ENCODE peak calls at places on chromosome 16, in ten cellular contexts. One of them, this sample, is unnamed.

GRCh38 chr16:56815721-56816120 is 49.3 kb upstream of the SLC12A3 start:
- DNase-seq in stomach: no peak
- DNase-seq in WERI-Rb-1: no peak
- DNase-seq in SK-N-SH: no peak
- DNase-seq in lower leg skin: no peak
- DNase-seq in ascending aorta: no peak
- DNase-seq in foreskin fibroblast: no peak
- DNase-seq in gastrocnemius medialis: no peak
- DNase-seq in cardiac fibroblast: no peak
- DNase-seq in body of pancreas: no peak
- DNase-seq in this sample: no peak

GRCh38 chr16:86126891-86127290 is 227.9 kb downstream of the IRF8 start:
- DNase-seq in WERI-Rb-1: no peak
- DNase-seq in SK-N-SH: no peak
- DNase-seq in ascending aorta: no peak
- DNase-seq in cardiac fibroblast: no peak
- DNase-seq in body of pancreas: no peak
- DNase-seq in lower leg skin: peak
- DNase-seq in gastrocnemius medialis: no peak
- DNase-seq in stomach: no peak
- DNase-seq in foreskin fibroblast: no peak
- DNase-seq in this sample: no peak

GRCh38 chr16:12758670-12759558 is 44.8 kb downstream of the CPPED1 start:
- DNase-seq in cardiac fibroblast: no peak
- DNase-seq in WERI-Rb-1: no peak
- DNase-seq in ascending aorta: no peak
- DNase-seq in body of pancreas: no peak
- DNase-seq in stomach: no peak
- DNase-seq in lower leg skin: no peak
- DNase-seq in SK-N-SH: no peak
- DNase-seq in gastrocnemius medialis: no peak
- DNase-seq in foreskin fibroblast: no peak
- DNase-seq in this sample: no peak

GRCh38 chr16:82317411-82318168 is 147.6 kb upstream of the MPHOSPH6 start:
- DNase-seq in WERI-Rb-1: no peak
- DNase-seq in body of pancreas: peak
- DNase-seq in SK-N-SH: no peak
- DNase-seq in cardiac fibroblast: no peak
- DNase-seq in stomach: peak
- DNase-seq in lower leg skin: no peak
- DNase-seq in foreskin fibroblast: no peak
- DNase-seq in ascending aorta: no peak
- DNase-seq in gastrocnemius medialis: no peak
- DNase-seq in this sample: no peak

GRCh38 chr16:2811703-2812471 is 5.2 kb upstream of the PRSS21 start:
- DNase-seq in stomach: no peak
- DNase-seq in cardiac fibroblast: no peak
- DNase-seq in ascending aorta: no peak
- DNase-seq in WERI-Rb-1: peak
- DNase-seq in gastrocnemius medialis: no peak
- DNase-seq in SK-N-SH: no peak
- DNase-seq in foreskin fibroblast: no peak
- DNase-seq in body of pancreas: no peak
- DNase-seq in lower leg skin: no peak
- DNase-seq in this sample: no peak

GRCh38 chr16:27455700-27456099 is 53.7 kb downstream of the IL21R start:
- DNase-seq in cardiac fibroblast: peak
- DNase-seq in foreskin fibroblast: no peak
- DNase-seq in body of pancreas: no peak
- DNase-seq in lower leg skin: no peak
- DNase-seq in WERI-Rb-1: no peak
- DNase-seq in ascending aorta: no peak
- DNase-seq in gastrocnemius medialis: no peak
- DNase-seq in SK-N-SH: no peak
- DNase-seq in stomach: no peak
- DNase-seq in this sample: no peak

GRCh38 chr16:49213594-49213993 is 68.0 kb downstream of the CBLN1 start:
- DNase-seq in ascending aorta: no peak
- DNase-seq in WERI-Rb-1: peak
- DNase-seq in body of pancreas: no peak
- DNase-seq in lower leg skin: peak
- DNase-seq in cardiac fibroblast: no peak
- DNase-seq in gastrocnemius medialis: no peak
- DNase-seq in foreskin fibroblast: no peak
- DNase-seq in stomach: no peak
- DNase-seq in SK-N-SH: no peak
- DNase-seq in this sample: no peak

GRCh38 chr16:54135361-54136275 is 151.0 kb downstream of the IRX3 start:
- DNase-seq in WERI-Rb-1: no peak
- DNase-seq in gastrocnemius medialis: no peak
- DNase-seq in foreskin fibroblast: peak
- DNase-seq in stomach: no peak
- DNase-seq in cardiac fibroblast: peak
- DNase-seq in body of pancreas: no peak
- DNase-seq in SK-N-SH: no peak
- DNase-seq in lower leg skin: no peak
- DNase-seq in ascending aorta: no peak
- DNase-seq in this sample: peak

GRCh38 chr16:25796239-25796638 is 104.5 kb downstream of the HS3ST4 start:
- DNase-seq in foreskin fibroblast: no peak
- DNase-seq in cardiac fibroblast: no peak
- DNase-seq in gastrocnemius medialis: no peak
- DNase-seq in stomach: no peak
- DNase-seq in lower leg skin: no peak
- DNase-seq in body of pancreas: no peak
- DNase-seq in WERI-Rb-1: no peak
- DNase-seq in SK-N-SH: no peak
- DNase-seq in ascending aorta: no peak
- DNase-seq in this sample: no peak

GRCh38 chr16:10521681-10522274 is 58.6 kb downstream of the EMP2 start:
- DNase-seq in body of pancreas: peak
- DNase-seq in lower leg skin: no peak
- DNase-seq in gastrocnemius medialis: peak
- DNase-seq in SK-N-SH: peak
- DNase-seq in cardiac fibroblast: peak
- DNase-seq in ascending aorta: peak
- DNase-seq in stomach: peak
- DNase-seq in foreskin fibroblast: peak
- DNase-seq in WERI-Rb-1: peak
- DNase-seq in this sample: peak

GRCh38 chr16:58678716-58679115 is 5.9 kb downstream of the SLC38A7 start:
- DNase-seq in cardiac fibroblast: peak
- DNase-seq in gastrocnemius medialis: peak
- DNase-seq in SK-N-SH: no peak
- DNase-seq in body of pancreas: peak
- DNase-seq in WERI-Rb-1: no peak
- DNase-seq in stomach: no peak
- DNase-seq in lower leg skin: no peak
- DNase-seq in ascending aorta: peak
- DNase-seq in foreskin fibroblast: peak
- DNase-seq in this sample: no peak

GRCh38 chr16:88440686-88441405 is 12.2 kb upstream of the ZFPM1 start:
- DNase-seq in lower leg skin: no peak
- DNase-seq in gastrocnemius medialis: no peak
- DNase-seq in SK-N-SH: no peak
- DNase-seq in body of pancreas: no peak
- DNase-seq in stomach: no peak
- DNase-seq in cardiac fibroblast: no peak
- DNase-seq in WERI-Rb-1: no peak
- DNase-seq in ascending aorta: no peak
- DNase-seq in foreskin fibroblast: no peak
- DNase-seq in this sample: no peak

GRCh38 chr16:84603115-84603816 is 14.6 kb downstream of the COTL1 start:
- DNase-seq in ascending aorta: peak
- DNase-seq in gastrocnemius medialis: peak
- DNase-seq in foreskin fibroblast: peak
- DNase-seq in body of pancreas: peak
- DNase-seq in lower leg skin: peak
- DNase-seq in WERI-Rb-1: no peak
- DNase-seq in cardiac fibroblast: peak
- DNase-seq in SK-N-SH: no peak
- DNase-seq in stomach: peak
- DNase-seq in this sample: peak

GRCh38 chr16:84604477-84605013 is 13.3 kb downstream of the COTL1 start:
- DNase-seq in ascending aorta: no peak
- DNase-seq in stomach: no peak
- DNase-seq in cardiac fibroblast: no peak
- DNase-seq in foreskin fibroblast: no peak
- DNase-seq in gastrocnemius medialis: no peak
- DNase-seq in body of pancreas: no peak
- DNase-seq in lower leg skin: no peak
- DNase-seq in SK-N-SH: no peak
- DNase-seq in WERI-Rb-1: no peak
- DNase-seq in this sample: no peak

GRCh38 chr16:84607061-84607460 is 10.8 kb downstream of the COTL1 start:
- DNase-seq in body of pancreas: no peak
- DNase-seq in gastrocnemius medialis: no peak
- DNase-seq in SK-N-SH: no peak
- DNase-seq in lower leg skin: no peak
- DNase-seq in foreskin fibroblast: no peak
- DNase-seq in ascending aorta: peak
- DNase-seq in stomach: no peak
- DNase-seq in cardiac fibroblast: no peak
- DNase-seq in WERI-Rb-1: no peak
- DNase-seq in this sample: no peak

GRCh38 chr16:84606081-84606875 is 11.6 kb downstream of the COTL1 start:
- DNase-seq in gastrocnemius medialis: no peak
- DNase-seq in foreskin fibroblast: no peak
- DNase-seq in lower leg skin: no peak
- DNase-seq in ascending aorta: peak
- DNase-seq in SK-N-SH: no peak
- DNase-seq in body of pancreas: no peak
- DNase-seq in cardiac fibroblast: no peak
- DNase-seq in stomach: no peak
- DNase-seq in WERI-Rb-1: no peak
- DNase-seq in this sample: no peak

GRCh38 chr16:84605339-84605848 is 12.5 kb downstream of the COTL1 start:
- DNase-seq in stomach: no peak
- DNase-seq in ascending aorta: no peak
- DNase-seq in cardiac fibroblast: no peak
- DNase-seq in WERI-Rb-1: no peak
- DNase-seq in body of pancreas: no peak
- DNase-seq in foreskin fibroblast: no peak
- DNase-seq in SK-N-SH: no peak
- DNase-seq in gastrocnemius medialis: no peak
- DNase-seq in lower leg skin: no peak
- DNase-seq in this sample: no peak
- H3K4me3 ChIP-seq in stomach: no peak
- H3K4me3 ChIP-seq in ascending aorta: no peak
- H3K4me3 ChIP-seq in cardiac fibroblast: no peak
- H3K4me3 ChIP-seq in WERI-Rb-1: no peak
- H3K4me3 ChIP-seq in body of pancreas: no peak
- H3K4me3 ChIP-seq in foreskin fibroblast: no peak
- H3K4me3 ChIP-seq in SK-N-SH: no peak
- H3K4me3 ChIP-seq in gastrocnemius medialis: no peak
- H3K4me3 ChIP-seq in lower leg skin: no peak
- H3K4me3 ChIP-seq in this sample: no peak

DNA sequence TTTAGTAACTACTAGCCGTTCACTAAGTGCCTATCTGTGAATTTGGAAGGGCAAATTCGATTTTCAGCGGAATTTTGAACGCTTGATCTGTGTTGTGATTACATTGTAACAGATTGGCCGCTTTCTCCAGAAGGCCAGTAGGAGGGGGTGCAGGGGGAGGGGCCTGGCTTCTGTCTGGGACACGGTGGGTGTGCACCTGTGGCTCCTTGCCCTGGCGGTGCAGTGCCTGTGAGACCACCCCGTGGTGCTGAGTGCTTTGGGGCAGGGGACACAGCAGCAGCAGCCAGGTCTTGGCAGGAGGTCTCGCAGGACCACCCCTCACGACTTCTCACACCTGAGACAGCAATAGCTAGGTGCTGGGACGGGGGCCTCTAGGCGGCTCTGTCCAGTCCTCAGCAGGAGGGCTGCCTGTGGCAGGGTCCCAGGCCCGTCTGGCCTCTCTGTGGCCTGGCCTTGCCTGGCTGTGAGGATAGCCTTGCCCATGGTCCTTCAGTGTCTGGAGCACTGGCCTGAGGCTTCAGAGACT is 1.8 kb downstream of the UBE2I start:
- DNase-seq in cardiac fibroblast: no peak
- DNase-seq in lower leg skin: no peak
- DNase-seq in SK-N-SH: no peak
- DNase-seq in WERI-Rb-1: no peak
- DNase-seq in gastrocnemius medialis: no peak
- DNase-seq in stomach: no peak
- DNase-seq in ascending aorta: no peak
- DNase-seq in body of pancreas: no peak
- DNase-seq in foreskin fibroblast: no peak
- DNase-seq in this sample: no peak
- TF ChIP-seq CTCF in cardiac fibroblast: no peak
- TF ChIP-seq CTCF in lower leg skin: no peak
- TF ChIP-seq CTCF in SK-N-SH: no peak
- TF ChIP-seq CTCF in WERI-Rb-1: no peak
- TF ChIP-seq CTCF in gastrocnemius medialis: no peak
- TF ChIP-seq CTCF in stomach: no peak
- TF ChIP-seq CTCF in ascending aorta: no peak
- TF ChIP-seq CTCF in body of pancreas: no peak
- TF ChIP-seq CTCF in foreskin fibroblast: no peak
- TF ChIP-seq CTCF in this sample: no peak

DNA sequence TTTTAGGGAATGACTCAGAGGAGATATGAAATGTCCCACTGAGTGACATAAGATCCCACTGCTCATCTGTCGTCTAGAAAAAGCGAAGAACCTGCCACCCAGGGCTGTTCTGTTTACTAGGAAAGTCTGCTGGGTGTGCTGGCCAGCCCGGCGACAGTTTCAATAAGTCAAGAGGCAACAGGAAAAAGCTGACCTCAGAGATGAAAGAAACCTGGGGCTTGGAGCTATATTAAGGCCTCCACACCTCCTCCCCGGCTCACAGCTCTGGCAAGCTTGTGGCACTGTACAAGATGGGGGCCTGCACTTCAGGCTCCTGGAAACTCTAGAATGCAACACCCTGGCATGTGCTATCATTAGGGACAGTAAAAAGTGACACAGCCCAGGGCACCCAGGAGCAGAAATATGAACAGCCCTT is 10.6 kb downstream of the ZFHX3 start:
- DNase-seq in body of pancreas: no peak
- DNase-seq in foreskin fibroblast: no peak
- DNase-seq in ascending aorta: no peak
- DNase-seq in cardiac fibroblast: no peak
- DNase-seq in SK-N-SH: peak
- DNase-seq in gastrocnemius medialis: peak
- DNase-seq in WERI-Rb-1: no peak
- DNase-seq in stomach: peak
- DNase-seq in lower leg skin: no peak
- DNase-seq in this sample: no peak
- H3K4me3 ChIP-seq in body of pancreas: no peak
- H3K4me3 ChIP-seq in foreskin fibroblast: no peak
- H3K4me3 ChIP-seq in ascending aorta: no peak
- H3K4me3 ChIP-seq in cardiac fibroblast: no peak
- H3K4me3 ChIP-seq in SK-N-SH: no peak
- H3K4me3 ChIP-seq in gastrocnemius medialis: no peak
- H3K4me3 ChIP-seq in WERI-Rb-1: no peak
- H3K4me3 ChIP-seq in stomach: no peak
- H3K4me3 ChIP-seq in lower leg skin: no peak
- H3K4me3 ChIP-seq in this sample: no peak

DNA sequence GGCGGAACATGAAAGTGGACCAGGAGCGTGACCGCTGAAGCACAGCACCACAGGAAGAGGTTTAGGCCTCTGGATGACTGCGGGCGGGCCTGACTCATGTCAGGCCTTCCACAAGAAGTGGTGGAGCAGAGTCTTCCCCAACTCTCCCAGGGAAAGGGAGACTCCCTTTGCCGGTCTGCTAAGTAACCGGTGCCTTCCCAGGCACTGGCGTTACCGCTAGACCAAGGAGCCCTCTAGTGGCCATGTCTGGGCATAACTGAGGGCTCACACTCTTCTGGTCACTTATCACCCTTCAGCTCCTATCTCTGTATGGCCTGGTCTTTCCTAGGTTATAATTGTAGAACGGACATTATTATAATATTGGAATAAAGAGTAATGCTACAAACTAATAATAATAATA is 1931.9 kb downstream of the TP53TG3F start:
- DNase-seq in gastrocnemius medialis: no peak
- DNase-seq in lower leg skin: no peak
- DNase-seq in WERI-Rb-1: peak
- DNase-seq in body of pancreas: peak
- DNase-seq in ascending aorta: no peak
- DNase-seq in stomach: no peak
- DNase-seq in SK-N-SH: peak
- DNase-seq in foreskin fibroblast: peak
- DNase-seq in cardiac fibroblast: peak
- DNase-seq in this sample: no peak
- TF ChIP-seq CTCF in gastrocnemius medialis: no peak
- TF ChIP-seq CTCF in lower leg skin: no peak
- TF ChIP-seq CTCF in WERI-Rb-1: peak
- TF ChIP-seq CTCF in body of pancreas: peak
- TF ChIP-seq CTCF in ascending aorta: no peak
- TF ChIP-seq CTCF in stomach: peak
- TF ChIP-seq CTCF in SK-N-SH: peak
- TF ChIP-seq CTCF in foreskin fibroblast: peak
- TF ChIP-seq CTCF in cardiac fibroblast: peak
- TF ChIP-seq CTCF in this sample: peak

This sample was measured in astrocyte of the cerebellum.